ENCODE peak calls at places on chromosomes 11 and 22, in nine cellular contexts. B, Z, R, E, J, V, Q, M and S are unnamed samples.
A peak's percentile ranks its signal among the peaks of the same experiment; 100 is the strongest.

GRCh38 chr11:12845739-12846358 is 163.3 kb upstream of the RASSF10 start:
- DNase-seq in B (no peak), Z (no peak), R (no peak), E (no peak), J (peak; percentile 18), V (no peak), Q (no peak), M (peak; percentile 78), S (no peak)

GRCh38 chr11:113603277-113604059 is 102.6 kb downstream of the TMPRSS5 start:
- DNase-seq in B (no peak), Z (peak; percentile 72), R (no peak), E (no peak), J (no peak), V (no peak), Q (no peak), M (no peak), S (no peak)

GRCh38 chr11:133047036-133047800 is 485.1 kb downstream of the OPCML start:
- DNase-seq in B (no peak), Z (no peak), R (no peak), E (no peak), J (no peak), V (no peak), Q (no peak), M (no peak), S (no peak)

GRCh38 chr11:59770869-59771268 is 15.7 kb downstream of the STX3 start:
- DNase-seq in B (no peak), Z (no peak), R (no peak), E (no peak), J (no peak), V (no peak), Q (no peak), M (no peak), S (no peak)

GRCh38 chr22:37824674-37825641 is 1.8 kb downstream of the GALR3 start:
- DNase-seq in B (no peak), Z (no peak), R (no peak), E (no peak), J (peak; percentile 84), V (no peak), Q (no peak), M (no peak), S (no peak)

GRCh38 chr11:10930961-10931760 is 73.3 kb upstream of the ZBED5 start:
- DNase-seq in B (no peak), Z (peak; percentile 88), R (peak; percentile 94), E (peak; percentile 27), J (peak; percentile 93), V (peak; percentile 69), Q (peak; percentile 48), M (peak; percentile 76), S (peak; percentile 23)

GRCh38 chr11:117097567-117098268 is 510 bp downstream of the SIK3 start:
- DNase-seq in B (no peak), Z (peak; percentile 72), R (no peak), E (peak; percentile 20), J (peak; percentile 94), V (peak; percentile 44), Q (peak; percentile 42), M (no peak), S (no peak)

GRCh38 chr11:13429288-13429687 is 33.7 kb downstream of the BTBD10 start:
- DNase-seq in B (no peak), Z (no peak), R (no peak), E (no peak), J (no peak), V (no peak), Q (no peak), M (no peak), S (no peak)

GRCh38 chr11:128667873-128668272 is 26.0 kb upstream of the FLI1 start:
- DNase-seq in B (no peak), Z (no peak), R (no peak), E (no peak), J (no peak), V (no peak), Q (no peak), M (peak; percentile 54), S (no peak)

GRCh38 chr11:130068546-130068985 is 1.1 kb upstream of the APLP2 start:
- DNase-seq in B (no peak), Z (peak; percentile 79), R (no peak), E (peak; percentile 0), J (no peak), V (peak; percentile 65), Q (no peak), M (no peak), S (no peak)

GRCh38 chr11:130070109-130070828 is 575 bp downstream of the APLP2 start:
- DNase-seq in B (no peak), Z (peak; percentile 71), R (no peak), E (peak; percentile 32), J (peak; percentile 90), V (peak; percentile 41), Q (no peak), M (peak; percentile 13), S (no peak)

GRCh38 chr11:130070829-130071205 is 1.1 kb downstream of the APLP2 start:
- DNase-seq in B (no peak), Z (no peak), R (no peak), E (no peak), J (peak; percentile 83), V (peak; percentile 59), Q (no peak), M (peak; percentile 36), S (no peak)

GRCh38 chr11:130069684-130070108 is at the start of gene APLP2:
- DNase-seq in B (peak; percentile 98), Z (peak; percentile 100), R (peak; percentile 100), E (peak; percentile 97), J (no peak), V (peak; percentile 99), Q (peak; percentile 98), M (peak; percentile 97), S (peak; percentile 86)

DNA sequence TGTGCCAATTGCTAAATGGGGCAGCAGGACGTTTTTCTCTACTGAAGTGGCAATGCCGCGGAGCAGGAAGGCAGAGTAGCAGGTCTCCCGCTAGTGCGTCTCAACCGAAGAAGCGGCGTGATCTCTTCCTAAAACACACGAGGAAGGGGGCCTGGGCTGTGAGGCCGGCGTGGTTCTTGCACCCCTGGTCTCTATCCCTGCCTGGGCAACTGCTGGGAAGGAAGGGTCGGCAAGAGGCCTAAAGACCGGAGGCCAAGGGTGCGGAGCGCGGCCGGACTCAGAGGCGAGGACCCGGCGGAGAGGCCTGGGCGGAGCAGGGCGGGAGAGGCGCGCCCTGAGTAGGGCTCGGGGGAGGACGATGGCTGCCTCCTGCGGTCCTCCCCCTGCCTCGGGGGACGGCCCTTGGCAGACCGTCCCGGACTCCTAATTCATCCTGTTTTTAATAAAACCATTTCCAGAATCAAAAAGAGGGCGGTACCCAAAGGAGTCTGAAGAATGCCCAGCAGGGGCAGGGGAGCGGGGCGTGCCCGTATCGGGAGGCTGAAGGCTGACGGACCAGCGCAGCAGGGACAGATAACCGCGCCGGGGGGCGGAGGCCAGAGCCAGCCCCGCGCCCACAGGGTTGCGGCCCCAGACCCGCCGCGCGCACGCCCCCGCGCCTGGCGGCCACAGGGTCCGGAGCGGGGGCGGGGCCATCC is 559 bp upstream of the APLP2 start:
- DNase-seq in B (no peak), Z (peak; percentile 91), R (peak; percentile 94), E (peak; percentile 48), J (peak; percentile 96), V (peak; percentile 77), Q (peak; percentile 50), M (peak; percentile 80), S (peak; percentile 74)
- TF ChIP-seq CTCF in B (no peak), Z (no peak), R (peak; percentile 22), E (no peak), J (peak; percentile 52), V (no peak), Q (peak; percentile 66), M (peak; percentile 12), S (peak; percentile 29)

GRCh38 chr11:31824791-31825452 is 13.8 kb upstream of the PAX6 start:
- DNase-seq in B (no peak), Z (no peak), R (peak; percentile 77), E (no peak), J (peak; percentile 63), V (no peak), Q (no peak), M (no peak), S (no peak)

GRCh38 chr11:31825453-31826391 is 14.6 kb upstream of the PAX6 start:
- DNase-seq in B (no peak), Z (no peak), R (peak; percentile 70), E (no peak), J (peak; percentile 79), V (no peak), Q (no peak), M (no peak), S (no peak)

GRCh38 chr11:31826530-31827438 is 15.7 kb upstream of the PAX6 start:
- DNase-seq in B (no peak), Z (no peak), R (peak; percentile 85), E (no peak), J (peak; percentile 75), V (no peak), Q (no peak), M (no peak), S (no peak)

GRCh38 chr11:31828217-31828616 is 17.1 kb upstream of the PAX6 start:
- DNase-seq in B (no peak), Z (no peak), R (no peak), E (no peak), J (no peak), V (no peak), Q (no peak), M (no peak), S (no peak)

GRCh38 chr11:31827458-31828206 is 16.5 kb upstream of the PAX6 start:
- DNase-seq in B (no peak), Z (no peak), R (peak; percentile 55), E (no peak), J (no peak), V (no peak), Q (no peak), M (peak; percentile 56), S (no peak)
- H3K27me3 ChIP-seq in B (peaks cover 53% of the 10 kb centered on the region), Z (peaks cover 25% of the 10 kb centered on the region), R (peaks cover 69% of the 10 kb centered on the region), E (peaks cover 85% of the 10 kb centered on the region), J (peaks cover 2% of the 10 kb centered on the region), V (peaks cover 17% of the 10 kb centered on the region), Q (peaks cover 93% of the 10 kb centered on the region), M (peaks cover 80% of the 10 kb centered on the region), S (peaks cover 100% of the 10 kb centered on the region)

DNA sequence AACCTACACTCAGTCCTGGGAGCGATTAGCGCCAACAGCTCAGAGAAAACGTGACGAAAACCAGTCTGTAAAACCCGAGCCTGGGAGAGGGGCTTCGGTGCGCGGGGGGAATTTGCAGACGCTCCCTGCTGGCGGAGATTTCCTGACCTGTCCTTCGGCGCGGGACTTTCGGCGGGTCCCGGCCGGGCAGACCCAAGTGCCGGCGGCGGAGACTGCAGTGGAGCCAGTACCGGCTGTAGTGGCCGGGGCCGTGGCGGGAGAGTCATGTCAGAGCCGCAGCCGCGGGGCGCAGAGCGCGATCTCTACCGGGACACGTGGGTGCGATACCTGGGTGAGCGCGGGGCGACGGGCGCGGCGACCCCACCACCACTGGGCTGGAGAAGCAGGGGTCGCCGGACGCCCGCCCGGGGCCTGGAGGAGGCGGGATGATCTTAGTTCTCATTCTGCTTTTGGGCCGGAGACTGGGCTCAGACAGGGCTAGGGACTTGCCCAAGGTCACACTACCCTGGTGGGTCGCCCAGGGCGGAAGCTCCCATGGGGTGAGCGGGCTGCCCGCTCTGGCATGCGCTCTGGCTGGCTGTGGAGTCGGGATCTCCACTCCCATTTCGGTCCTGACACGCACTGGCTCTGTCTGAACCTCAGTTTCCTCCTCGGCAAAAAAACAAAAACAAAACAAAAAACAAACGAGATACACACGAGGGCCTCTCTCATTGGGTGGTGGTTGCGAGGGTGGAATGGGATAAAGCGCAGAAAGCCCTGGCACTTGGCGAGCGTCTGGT is at the start of gene MTFP1:
- DNase-seq in B (no peak), Z (peak; percentile 73), R (no peak), E (no peak), J (peak; percentile 91), V (peak; percentile 64), Q (peak; percentile 25), M (peak; percentile 62), S (peak; percentile 46)
- TF ChIP-seq CTCF in B (no peak), Z (no peak), R (no peak), E (no peak), J (no peak), V (no peak), Q (no peak), M (peak; percentile 1), S (peak; percentile 10)

GRCh38 chr11:92227954-92228935 is 3.6 kb downstream of the FAT3 start:
- DNase-seq in B (no peak), Z (no peak), R (no peak), E (no peak), J (no peak), V (no peak), Q (no peak), M (no peak), S (no peak)
- H3K27me3 ChIP-seq in B (peaks cover 19% of the 10 kb centered on the region), Z (no peaks in the 10 kb centered on the region), R (peaks cover 6% of the 10 kb centered on the region), E (peaks cover 38% of the 10 kb centered on the region), J (no peaks in the 10 kb centered on the region), V (peaks cover 12% of the 10 kb centered on the region), Q (peaks cover 58% of the 10 kb centered on the region), M (peaks cover 52% of the 10 kb centered on the region), S (peaks cover 82% of the 10 kb centered on the region)